ENCODE peak calls at places on chromosomes 12 and 14, in six cellular contexts. Y, N, B, D, H and V are unnamed samples.

GRCh38 chr12:102120564-102120873 is 536 bp downstream of the PARPBP start:
- DNase-seq in Y (no peak), D (no peak), N (no peak), H (no peak), B (no peak), V (no peak)

GRCh38 chr12:120413901-120414695 is 23.8 kb upstream of the COX6A1 start:
- DNase-seq in B (no peak), N (no peak), H (no peak), Y (no peak), D (no peak), V (no peak)

GRCh38 chr14:101587403-101587998 is 26.2 kb downstream of the DIO3 start:
- DNase-seq in D (no peak), Y (no peak), H (no peak), B (no peak), N (peak), V (peak)

GRCh38 chr12:131131077-131131807 is 177.5 kb downstream of the ADGRD1 start:
- DNase-seq in Y (no peak), N (no peak), D (no peak), B (no peak), H (no peak), V (no peak)

GRCh38 chr12:119412811-119413794 is 78.6 kb downstream of the CCDC60 start:
- DNase-seq in H (peak), D (peak), N (peak), B (peak), Y (peak), V (peak)

GRCh38 chr14:68659021-68659931 is 133.6 kb downstream of the ZFP36L1 start:
- DNase-seq in Y (no peak), D (no peak), H (peak), B (no peak), N (no peak), V (peak)

GRCh38 chr14:35390577-35391387 is 13.8 kb downstream of the NFKBIA start:
- DNase-seq in H (peak), N (peak), D (peak), B (no peak), Y (peak), V (no peak)

GRCh38 chr14:94014375-94014774 is 11.8 kb upstream of the OTUB2 start:
- DNase-seq in Y (no peak), D (no peak), B (no peak), N (no peak), H (no peak), V (no peak)

GRCh38 chr12:86104087-86104486 is 152.1 kb downstream of the MGAT4C start:
- DNase-seq in H (no peak), B (no peak), N (no peak), D (no peak), Y (no peak), V (no peak)

GRCh38 chr12:115898670-115899069 is 378.8 kb downstream of the MED13L start:
- DNase-seq in Y (peak), B (no peak), H (no peak), D (no peak), N (no peak), V (no peak)

DNA sequence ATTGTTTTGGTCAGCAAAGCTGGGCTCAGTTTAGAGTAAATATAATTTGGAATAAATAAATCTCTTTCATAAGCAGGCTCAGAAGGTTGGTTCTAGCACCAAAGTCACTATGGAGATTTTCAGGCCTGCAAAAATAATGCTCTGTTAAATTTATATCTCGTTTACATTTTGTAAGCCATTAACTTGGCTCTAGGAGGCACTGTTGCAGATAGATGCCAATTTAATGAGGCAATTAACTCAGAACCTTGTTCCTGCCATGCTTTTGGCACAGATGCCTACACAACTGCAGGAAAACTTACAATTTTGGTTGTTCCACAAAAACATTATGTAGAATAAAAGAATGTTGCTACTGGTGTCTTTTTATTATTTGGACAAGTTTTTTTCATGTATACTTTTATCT is 428.1 kb downstream of the FLRT2 start:
- DNase-seq in N (no peak), D (no peak), H (no peak), B (no peak), Y (no peak), V (no peak)
- TF ChIP-seq CTCF in N (no peak), D (no peak), H (no peak), B (no peak), Y (no peak), V (no peak)

DNA sequence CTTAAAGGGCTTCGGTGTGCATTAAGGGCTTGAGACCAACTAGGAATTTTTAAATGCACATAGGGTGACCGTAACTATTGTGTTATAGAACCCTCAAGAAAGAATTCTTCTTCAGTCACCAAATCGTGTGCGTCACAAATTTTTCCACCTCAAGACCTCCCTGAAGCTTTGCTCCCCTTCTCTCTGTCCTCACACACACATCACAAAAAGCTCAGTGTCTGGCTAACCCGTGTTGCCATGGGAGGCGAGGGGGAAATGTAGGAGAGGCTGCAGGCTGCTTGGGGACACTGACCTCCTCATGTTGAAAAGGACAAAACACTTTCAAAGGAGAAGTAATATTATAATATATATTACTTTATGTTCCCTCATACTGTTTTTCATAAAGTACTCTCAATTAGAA is 10.6 kb downstream of the SSPN start:
- DNase-seq in D (no peak), B (no peak), H (no peak), N (no peak), Y (no peak), V (no peak)
- H3K4me3 ChIP-seq in D (no peak), B (no peak), H (no peak), N (no peak), Y (no peak), V (no peak)

GRCh38 chr14:92599786-92600185 is 86.2 kb downstream of the RIN3 start:
- DNase-seq in Y (no peak), B (no peak), H (no peak), D (no peak), N (no peak), V (no peak)

GRCh38 chr14:92598549-92598905 is 84.9 kb downstream of the RIN3 start:
- DNase-seq in D (no peak), Y (no peak), N (no peak), B (no peak), H (no peak), V (no peak)

GRCh38 chr14:92601131-92601710 is 87.6 kb downstream of the RIN3 start:
- DNase-seq in N (no peak), D (no peak), Y (no peak), B (no peak), H (no peak), V (no peak)

GRCh38 chr14:92601757-92602417 is 88.3 kb downstream of the RIN3 start:
- DNase-seq in H (no peak), Y (no peak), N (no peak), B (no peak), D (no peak), V (no peak)

DNA sequence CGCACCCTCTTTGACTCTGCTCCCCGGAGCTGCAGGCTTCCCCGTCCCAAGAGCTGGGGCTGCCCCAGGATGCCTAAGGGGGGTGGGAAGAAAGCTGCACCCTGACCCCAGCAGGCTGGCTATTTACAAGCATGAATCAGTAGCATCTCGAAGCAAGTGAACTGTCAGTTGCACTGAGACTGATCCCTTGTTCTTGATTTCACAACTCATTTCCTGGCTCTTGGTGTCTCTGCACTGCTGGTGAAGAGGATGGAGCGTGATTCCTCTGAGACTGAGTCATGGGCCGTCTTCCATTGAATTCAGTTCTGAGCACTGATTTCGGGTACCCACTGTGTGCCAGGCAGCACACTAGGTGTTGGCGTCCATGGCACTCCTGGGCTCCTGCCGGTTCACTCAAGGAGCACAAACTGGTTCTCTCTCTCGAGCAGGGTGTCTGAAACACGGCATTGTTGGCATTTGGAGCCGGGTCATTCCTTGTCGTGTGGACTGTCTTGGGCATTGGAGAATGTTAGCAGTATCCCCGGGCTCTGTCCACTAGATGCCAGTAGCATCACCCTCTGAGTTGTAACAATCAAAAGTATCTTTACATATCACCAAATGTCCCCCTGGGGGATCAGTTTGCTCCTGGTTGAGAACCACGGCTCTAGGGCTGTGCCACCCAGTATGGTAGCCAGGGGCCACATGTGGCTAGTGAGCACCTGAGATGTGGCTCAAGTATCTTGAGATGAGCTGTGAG is 86.9 kb downstream of the RIN3 start:
- DNase-seq in H (peak), Y (peak), D (no peak), N (no peak), B (no peak), V (no peak)
- TF ChIP-seq CTCF in H (peak), Y (no peak), D (no peak), N (no peak), B (no peak), V (peak)

GRCh38 chr12:51592034-51592705 is 1.1 kb downstream of the SCN8A start:
- DNase-seq in N (no peak), H (peak), Y (no peak), D (peak), B (no peak), V (no peak)
- H3K4me3 ChIP-seq in N (no peak), H (peak), Y (no peak), D (peak), B (peak), V (peak)

GRCh38 chr12:105502426-105502930 is 172.0 kb downstream of the C12orf75 start:
- DNase-seq in D (no peak), N (no peak), Y (no peak), B (no peak), H (no peak), V (no peak)

GRCh38 chr12:105508096-105508495 is 177.6 kb downstream of the C12orf75 start:
- DNase-seq in D (no peak), B (no peak), N (no peak), H (no peak), Y (no peak), V (no peak)

GRCh38 chr12:105506678-105507310 is 176.3 kb downstream of the C12orf75 start:
- DNase-seq in B (no peak), N (no peak), Y (no peak), H (no peak), D (no peak), V (no peak)

GRCh38 chr12:105507311-105508035 is 177.0 kb downstream of the C12orf75 start:
- DNase-seq in H (peak), N (no peak), B (no peak), D (no peak), Y (no peak), V (no peak)

GRCh38 chr12:105504286-105504685 is 173.8 kb downstream of the C12orf75 start:
- DNase-seq in N (no peak), H (no peak), Y (peak), B (no peak), D (no peak), V (no peak)
- TF ChIP-seq CTCF in N (no peak), H (no peak), Y (peak), B (no peak), D (no peak), V (peak)

DNA sequence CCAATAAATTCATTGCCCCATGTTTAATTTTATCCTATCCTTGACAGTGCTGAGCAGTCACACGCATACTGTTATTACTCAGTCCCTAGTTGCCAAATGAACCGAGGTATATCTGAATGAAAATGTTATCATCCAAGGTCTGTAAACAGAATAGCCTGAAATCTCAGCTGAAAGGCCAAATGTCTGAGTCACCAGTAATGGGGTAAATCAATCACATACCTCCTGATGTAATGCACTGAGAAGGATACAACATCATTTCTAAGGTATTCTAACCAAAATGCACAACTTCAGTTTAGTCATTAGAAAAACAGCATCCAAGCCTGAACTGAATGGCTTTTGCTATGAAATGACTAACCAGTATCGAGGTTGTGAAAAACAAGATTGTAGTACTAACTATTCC is 228.6 kb downstream of the DPF3 start:
- DNase-seq in H (peak), Y (peak), N (no peak), D (no peak), B (no peak), V (no peak)
- H3K4me3 ChIP-seq in H (peak), Y (no peak), N (no peak), D (no peak), B (no peak), V (no peak)